ENCODE peak calls at places on chromosomes 5 and 9, in eight cellular contexts. One of them, this sample, is unnamed.

GRCh38 chr5:180494510-180495181 is 467 bp downstream of the CNOT6 start:
- DNase-seq in endothelial cell: peak
- DNase-seq in ovary: peak
- DNase-seq in A673: peak
- DNase-seq in heart right ventricle: peak
- DNase-seq in BJ: no peak
- DNase-seq in colonic mucosa: peak
- DNase-seq in mucosa of descending colon: peak
- DNase-seq in this sample: peak

GRCh38 chr5:34585601-34586104 is 70.5 kb upstream of the RAI14 start:
- DNase-seq in endothelial cell: no peak
- DNase-seq in ovary: no peak
- DNase-seq in A673: no peak
- DNase-seq in heart right ventricle: no peak
- DNase-seq in BJ: no peak
- DNase-seq in colonic mucosa: no peak
- DNase-seq in mucosa of descending colon: no peak
- DNase-seq in this sample: no peak

GRCh38 chr5:57175586-57175985 is 1.7 kb downstream of the GPBP1 start:
- DNase-seq in endothelial cell: no peak
- DNase-seq in ovary: no peak
- DNase-seq in A673: peak
- DNase-seq in heart right ventricle: no peak
- DNase-seq in BJ: no peak
- DNase-seq in colonic mucosa: peak
- DNase-seq in mucosa of descending colon: no peak
- DNase-seq in this sample: no peak

GRCh38 chr5:176609724-176610429 is at the start of gene GPRIN1:
- DNase-seq in endothelial cell: peak
- DNase-seq in ovary: no peak
- DNase-seq in A673: peak
- DNase-seq in heart right ventricle: peak
- DNase-seq in BJ: no peak
- DNase-seq in colonic mucosa: peak
- DNase-seq in mucosa of descending colon: no peak
- DNase-seq in this sample: peak

GRCh38 chr5:118657576-118657975 is 330.8 kb downstream of the DTWD2 start:
- DNase-seq in endothelial cell: no peak
- DNase-seq in ovary: no peak
- DNase-seq in A673: no peak
- DNase-seq in heart right ventricle: no peak
- DNase-seq in BJ: no peak
- DNase-seq in colonic mucosa: no peak
- DNase-seq in mucosa of descending colon: no peak
- DNase-seq in this sample: no peak

GRCh38 chr9:77793909-77794308 is 145.8 kb upstream of the GNA14 start:
- DNase-seq in endothelial cell: no peak
- DNase-seq in ovary: no peak
- DNase-seq in A673: peak
- DNase-seq in heart right ventricle: no peak
- DNase-seq in BJ: peak
- DNase-seq in colonic mucosa: no peak
- DNase-seq in mucosa of descending colon: no peak
- DNase-seq in this sample: no peak

GRCh38 chr5:78677777-78678668 is 29.5 kb upstream of the LHFPL2 start:
- DNase-seq in endothelial cell: no peak
- DNase-seq in ovary: peak
- DNase-seq in A673: peak
- DNase-seq in heart right ventricle: peak
- DNase-seq in BJ: peak
- DNase-seq in colonic mucosa: peak
- DNase-seq in mucosa of descending colon: no peak
- DNase-seq in this sample: no peak

GRCh38 chr9:122954253-122954691 is 13.5 kb downstream of the RABGAP1 start:
- DNase-seq in endothelial cell: no peak
- DNase-seq in ovary: no peak
- DNase-seq in A673: no peak
- DNase-seq in heart right ventricle: no peak
- DNase-seq in BJ: no peak
- DNase-seq in colonic mucosa: no peak
- DNase-seq in mucosa of descending colon: no peak
- DNase-seq in this sample: no peak

GRCh38 chr5:167899490-167899889 is 392.0 kb upstream of the WWC1 start:
- DNase-seq in endothelial cell: no peak
- DNase-seq in ovary: no peak
- DNase-seq in A673: peak
- DNase-seq in heart right ventricle: no peak
- DNase-seq in BJ: no peak
- DNase-seq in colonic mucosa: no peak
- DNase-seq in mucosa of descending colon: no peak
- DNase-seq in this sample: no peak

GRCh38 chr9:22054076-22054475 is 45.0 kb upstream of the CDKN2B start:
- DNase-seq in endothelial cell: no peak
- DNase-seq in ovary: no peak
- DNase-seq in A673: no peak
- DNase-seq in heart right ventricle: no peak
- DNase-seq in BJ: no peak
- DNase-seq in colonic mucosa: no peak
- DNase-seq in mucosa of descending colon: no peak
- DNase-seq in this sample: no peak

GRCh38 chr9:21801683-21802417 is 586 bp upstream of the MTAP start:
- DNase-seq in endothelial cell: peak
- DNase-seq in ovary: peak
- DNase-seq in A673: peak
- DNase-seq in heart right ventricle: peak
- DNase-seq in BJ: no peak
- DNase-seq in colonic mucosa: peak
- DNase-seq in mucosa of descending colon: peak
- DNase-seq in this sample: peak

GRCh38 chr5:97019435-97020117 is 83.7 kb downstream of the LNPEP start:
- DNase-seq in endothelial cell: no peak
- DNase-seq in ovary: no peak
- DNase-seq in A673: no peak
- DNase-seq in heart right ventricle: no peak
- DNase-seq in BJ: no peak
- DNase-seq in colonic mucosa: no peak
- DNase-seq in mucosa of descending colon: no peak
- DNase-seq in this sample: no peak

GRCh38 chr9:99062549-99062948 is 42.4 kb upstream of the TGFBR1 start:
- DNase-seq in endothelial cell: no peak
- DNase-seq in ovary: no peak
- DNase-seq in A673: no peak
- DNase-seq in heart right ventricle: no peak
- DNase-seq in BJ: no peak
- DNase-seq in colonic mucosa: no peak
- DNase-seq in mucosa of descending colon: no peak
- DNase-seq in this sample: no peak

DNA sequence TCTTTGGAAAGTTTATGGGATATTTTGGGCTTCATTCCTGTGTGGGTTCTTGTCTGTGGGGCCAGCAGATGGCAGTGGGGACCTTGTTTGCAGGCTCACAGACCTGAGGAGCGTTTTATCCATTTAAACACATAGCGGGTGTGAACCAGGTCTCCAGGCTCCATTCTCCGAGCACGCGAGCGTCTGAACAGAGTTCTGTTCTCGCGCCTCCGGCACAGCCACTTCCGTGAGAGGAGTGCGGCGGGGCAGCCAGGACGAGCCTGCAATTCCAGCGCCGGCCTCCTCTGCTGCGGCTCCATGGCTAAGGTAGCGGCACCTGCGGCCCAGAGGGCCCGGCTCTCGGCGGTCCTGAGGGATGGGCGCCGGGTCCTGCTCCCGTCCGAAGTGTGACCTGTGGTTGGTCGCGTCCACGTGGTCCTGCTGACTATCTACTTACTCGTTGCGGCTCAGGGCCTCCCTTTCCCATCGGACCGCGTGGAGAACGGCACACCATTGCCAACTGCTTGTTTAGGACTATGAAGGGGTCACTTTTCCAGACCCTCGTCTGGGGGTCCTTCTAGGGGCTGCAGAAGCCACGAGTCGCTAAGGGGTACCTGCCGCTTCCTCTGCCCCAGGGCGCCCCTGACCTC is 7.3 kb downstream of the NRARP start:
- DNase-seq in endothelial cell: peak
- DNase-seq in ovary: no peak
- DNase-seq in A673: peak
- DNase-seq in heart right ventricle: peak
- DNase-seq in BJ: no peak
- DNase-seq in colonic mucosa: peak
- DNase-seq in mucosa of descending colon: peak
- DNase-seq in this sample: no peak
- TF ChIP-seq CTCF in endothelial cell: no peak
- TF ChIP-seq CTCF in ovary: no peak
- TF ChIP-seq CTCF in A673: peak
- TF ChIP-seq CTCF in heart right ventricle: no peak
- TF ChIP-seq CTCF in BJ: peak
- TF ChIP-seq CTCF in colonic mucosa: no peak
- TF ChIP-seq CTCF in mucosa of descending colon: no peak
- TF ChIP-seq CTCF in this sample: no peak

DNA sequence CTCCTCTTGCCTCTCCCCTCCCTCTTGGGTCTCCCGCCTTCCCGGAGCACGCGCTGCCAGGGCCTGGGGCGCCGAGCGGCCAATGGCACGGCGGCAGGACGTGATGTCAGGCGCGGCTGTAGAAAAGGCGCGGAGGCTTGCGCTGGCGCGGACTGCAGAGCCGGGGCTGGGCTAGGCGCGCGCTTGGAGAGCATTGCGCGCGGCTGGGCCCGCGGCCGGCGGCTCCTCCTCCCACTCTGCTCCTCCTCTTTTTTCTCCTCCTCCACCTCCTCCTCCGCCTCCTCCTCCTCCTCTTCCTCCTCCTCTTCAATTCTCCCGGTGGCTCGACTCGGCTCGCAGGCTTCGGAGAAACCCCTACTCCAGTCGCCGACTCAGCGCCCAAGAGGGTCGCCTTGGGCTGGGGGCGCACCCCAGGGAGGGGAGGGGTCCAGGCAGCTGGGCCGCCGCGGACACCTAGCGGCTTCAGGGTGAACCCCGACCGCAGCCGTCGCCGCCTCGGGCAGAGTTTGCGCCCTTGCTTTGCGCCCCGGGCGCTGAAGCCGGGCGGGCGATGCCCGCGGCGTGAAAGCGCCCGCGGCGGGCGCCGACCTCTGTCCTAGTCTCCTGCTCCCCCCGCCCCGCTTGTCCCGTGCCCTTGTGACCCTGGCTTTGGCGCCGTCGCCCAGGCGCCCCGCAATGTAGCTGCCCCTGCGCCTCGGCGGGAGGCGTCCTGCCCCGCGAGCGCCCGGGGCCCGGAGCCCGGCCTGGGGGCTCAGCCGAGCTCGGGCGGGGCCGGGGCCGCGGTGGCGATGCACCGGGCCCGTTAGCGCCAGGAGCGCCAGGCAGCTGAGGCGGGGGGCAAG is at the start of gene LHX2:
- DNase-seq in endothelial cell: peak
- DNase-seq in ovary: no peak
- DNase-seq in A673: peak
- DNase-seq in heart right ventricle: peak
- DNase-seq in BJ: peak
- DNase-seq in colonic mucosa: peak
- DNase-seq in mucosa of descending colon: peak
- DNase-seq in this sample: no peak
- TF ChIP-seq CTCF in endothelial cell: no peak
- TF ChIP-seq CTCF in ovary: no peak
- TF ChIP-seq CTCF in A673: no peak
- TF ChIP-seq CTCF in heart right ventricle: no peak
- TF ChIP-seq CTCF in BJ: peak
- TF ChIP-seq CTCF in colonic mucosa: no peak
- TF ChIP-seq CTCF in mucosa of descending colon: no peak
- TF ChIP-seq CTCF in this sample: no peak

DNA sequence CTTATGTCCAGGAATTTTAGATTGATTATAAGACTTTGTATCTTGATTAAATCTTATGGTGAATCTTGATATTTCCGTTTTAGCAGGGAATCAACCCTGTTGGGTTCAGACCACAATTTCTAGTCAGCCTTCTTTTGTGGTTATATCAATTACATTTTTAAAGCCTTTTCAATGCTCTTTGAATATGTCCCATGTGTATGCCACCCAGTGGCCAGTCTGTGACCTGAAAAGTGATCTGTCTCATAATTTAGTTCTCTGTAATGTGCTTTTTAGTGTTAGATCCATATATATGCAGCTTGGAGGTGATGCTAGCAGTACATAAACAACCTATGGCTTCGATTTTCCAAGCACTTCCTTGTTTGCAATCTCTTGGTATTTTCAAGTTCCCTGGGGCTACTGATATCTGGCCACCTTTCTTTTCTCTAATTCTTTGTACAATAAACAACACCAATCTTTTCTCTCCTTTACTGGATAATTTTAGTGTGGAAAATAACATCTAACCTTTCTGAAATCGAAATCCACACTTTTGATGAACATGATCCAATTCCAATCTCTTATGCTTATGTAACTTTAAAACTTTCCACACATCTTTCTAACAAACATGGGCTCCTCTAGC is 28.8 kb downstream of the PDE8B start:
- DNase-seq in endothelial cell: no peak
- DNase-seq in ovary: no peak
- DNase-seq in A673: peak
- DNase-seq in heart right ventricle: no peak
- DNase-seq in BJ: no peak
- DNase-seq in colonic mucosa: no peak
- DNase-seq in mucosa of descending colon: no peak
- DNase-seq in this sample: no peak
- TF ChIP-seq CTCF in endothelial cell: peak
- TF ChIP-seq CTCF in ovary: no peak
- TF ChIP-seq CTCF in A673: peak
- TF ChIP-seq CTCF in heart right ventricle: no peak
- TF ChIP-seq CTCF in BJ: peak
- TF ChIP-seq CTCF in colonic mucosa: no peak
- TF ChIP-seq CTCF in mucosa of descending colon: no peak
- TF ChIP-seq CTCF in this sample: no peak

GRCh38 chr5:53335115-53335514 is 145.3 kb upstream of the FST start:
- DNase-seq in endothelial cell: peak
- DNase-seq in ovary: no peak
- DNase-seq in A673: no peak
- DNase-seq in heart right ventricle: no peak
- DNase-seq in BJ: no peak
- DNase-seq in colonic mucosa: no peak
- DNase-seq in mucosa of descending colon: no peak
- DNase-seq in this sample: no peak
- TF ChIP-seq CTCF in endothelial cell: no peak
- TF ChIP-seq CTCF in ovary: no peak
- TF ChIP-seq CTCF in A673: no peak
- TF ChIP-seq CTCF in heart right ventricle: no peak
- TF ChIP-seq CTCF in BJ: no peak
- TF ChIP-seq CTCF in colonic mucosa: no peak
- TF ChIP-seq CTCF in mucosa of descending colon: no peak
- TF ChIP-seq CTCF in this sample: no peak

This sample was measured in lung.